ENCODE peak calls at places on chromosomes 12 and 14, in nine cellular contexts. U is ecto neural progenitor cell; Y is HTR-8/SVneo; O is stimulated activated CD4-positive, alpha-beta T cell treated with anti-CD3 and anti-CD28 coated beads, Interleukin-4, amount 100 ng/mL, for 24 hours; H is M059J; J is T-helper 17 cell; X is lower leg skin; I is NCI-H1092 treated with DMSO at 0.1 percent for 48 hours; B is tibial nerve. N is an unnamed sample.

GRCh38 chr12:90226211-90226610 is 517.6 kb upstream of the ATP2B1 start:
- DNase-seq in U (no peak), Y (no peak), O (no peak), H (no peak), J (no peak), X (no peak), I (no peak), B (no peak), N (no peak)

GRCh38 chr12:108390495-108391203 is 51.5 kb upstream of the CMKLR1 start:
- DNase-seq in U (no peak), Y (no peak), O (no peak), H (no peak), J (no peak), X (no peak), I (no peak), B (no peak), N (no peak)

GRCh38 chr12:127726928-127727327 is 540.0 kb upstream of the TMEM132C start:
- DNase-seq in U (no peak), Y (no peak), O (no peak), H (no peak), J (no peak), X (no peak), I (peak), B (no peak), N (no peak)

GRCh38 chr14:96122496-96122895 is 82.1 kb upstream of the BDKRB2 start:
- DNase-seq in U (no peak), Y (peak), O (no peak), H (peak), J (no peak), X (peak), I (no peak), B (peak), N (peak)

GRCh38 chr12:107635139-107635538 is 50.5 kb upstream of the PWP1 start:
- DNase-seq in U (no peak), Y (no peak), O (no peak), H (peak), J (no peak), X (no peak), I (no peak), B (no peak), N (peak)

GRCh38 chr12:116532986-116533342 is 26.2 kb upstream of the MAP1LC3B2 start:
- DNase-seq in U (no peak), Y (no peak), O (no peak), H (no peak), J (no peak), X (peak), I (no peak), B (no peak), N (no peak)

GRCh38 chr14:56379956-56380355 is 199.6 kb upstream of the TMEM260 start:
- DNase-seq in U (no peak), Y (no peak), O (no peak), H (no peak), J (no peak), X (no peak), I (no peak), B (peak), N (no peak)

GRCh38 chr12:108340037-108340436 is 926 bp upstream of the CMKLR1 start:
- DNase-seq in U (no peak), Y (no peak), O (no peak), H (no peak), J (no peak), X (no peak), I (no peak), B (no peak), N (no peak)

GRCh38 chr12:2319747-2320146 is 267.0 kb downstream of the CACNA1C start:
- DNase-seq in U (no peak), Y (peak), O (no peak), H (peak), J (no peak), X (no peak), I (no peak), B (no peak), N (peak)

GRCh38 chr12:110616471-110617115 is 2.7 kb downstream of the TCTN1 start:
- DNase-seq in U (no peak), Y (no peak), O (no peak), H (no peak), J (no peak), X (no peak), I (no peak), B (no peak), N (no peak)

GRCh38 chr12:78208106-78208505 is 377.4 kb downstream of the NAV3 start:
- DNase-seq in U (no peak), Y (no peak), O (no peak), H (peak), J (no peak), X (no peak), I (no peak), B (no peak), N (peak)

GRCh38 chr12:52061470-52062166 is 8.2 kb upstream of the ATG101 start:
- DNase-seq in U (no peak), Y (no peak), O (no peak), H (no peak), J (no peak), X (no peak), I (no peak), B (no peak), N (no peak)

GRCh38 chr12:88993655-88994054 is 358.6 kb downstream of the DUSP6 start:
- DNase-seq in U (no peak), Y (peak), O (no peak), H (peak), J (no peak), X (no peak), I (peak), B (no peak), N (peak)

GRCh38 chr12:25723921-25724491 is 170.9 kb upstream of the LMNTD1 start:
- DNase-seq in U (no peak), Y (no peak), O (no peak), H (peak), J (no peak), X (no peak), I (no peak), B (no peak), N (no peak)

GRCh38 chr12:91882910-91883309 is 262.7 kb downstream of the BTG1 start:
- DNase-seq in U (no peak), Y (no peak), O (no peak), H (no peak), J (no peak), X (no peak), I (no peak), B (no peak), N (no peak)

GRCh38 chr14:49497725-49498348 is 88.3 kb downstream of the RPS29 start:
- DNase-seq in U (no peak), Y (peak), O (peak), H (peak), J (no peak), X (no peak), I (peak), B (peak), N (peak)

GRCh38 chr12:6046511-6047180 is 77.8 kb downstream of the VWF start:
- DNase-seq in U (no peak), Y (no peak), O (no peak), H (no peak), J (no peak), X (no peak), I (no peak), B (no peak), N (no peak)

GRCh38 chr14:45990252-45990651 is 661.3 kb downstream of the RPL10L start:
- DNase-seq in U (no peak), Y (no peak), O (no peak), H (no peak), J (no peak), X (no peak), I (no peak), B (no peak), N (peak)

GRCh38 chr12:27779837-27780611 is at the start of the genes KLHL42 and MANSC4:
- DNase-seq in U (peak), Y (peak), O (peak), H (peak), J (peak), X (peak), I (peak), B (peak), N (peak)

GRCh38 chr12:39499296-39499695 is 56.4 kb upstream of the KIF21A start:
- DNase-seq in U (no peak), Y (no peak), O (no peak), H (no peak), J (no peak), X (no peak), I (no peak), B (no peak), N (no peak)

GRCh38 chr12:127729381-127729780 is 537.6 kb upstream of the TMEM132C start:
- DNase-seq in U (no peak), Y (no peak), O (no peak), H (peak), J (no peak), X (no peak), I (no peak), B (no peak), N (peak)

N was measured in ELR.